ENCODE peak calls at places on chromosomes 5 and 9, in nine cellular contexts. U is right atrium auricular region, V is AG04450, F is lower lobe of right lung, R is A673, N is coronary artery, W is mucosa of descending colon, T is fibroblast of the aortic adventitia, E is GM12878. A is an unnamed sample.

GRCh38 chr9:99000480-99001395 is 57.0 kb downstream of the COL15A1 start:
- DNase-seq in F (peak), V (no peak), U (no peak), T (peak), R (peak), E (peak), N (no peak), W (peak), A (peak)

GRCh38 chr5:142191776-142192175 is 83.2 kb downstream of the NDFIP1 start:
- DNase-seq in R (no peak), W (no peak), N (no peak), E (no peak), U (no peak), T (no peak), V (no peak), F (no peak), A (peak)

GRCh38 chr9:138049779-138050471 is 172.3 kb downstream of the CACNA1B start:
- DNase-seq in R (no peak), W (no peak), U (peak), N (peak), T (no peak), F (no peak), E (no peak), V (no peak), A (no peak)

GRCh38 chr9:9791621-9792020 is 821.2 kb downstream of the PTPRD start:
- DNase-seq in W (no peak), T (peak), E (no peak), U (no peak), F (no peak), V (no peak), N (no peak), R (peak), A (no peak)

GRCh38 chr9:99112750-99113417 is 8.0 kb downstream of the TGFBR1 start:
- DNase-seq in T (no peak), E (no peak), U (no peak), R (no peak), V (no peak), W (peak), N (no peak), F (no peak), A (no peak)

GRCh38 chr5:9832921-9833320 is 202.8 kb upstream of the TAS2R1 start:
- DNase-seq in W (no peak), N (no peak), E (no peak), R (no peak), V (no peak), T (no peak), F (no peak), U (no peak), A (no peak)

GRCh38 chr5:115267617-115268016 is 4.9 kb upstream of the PGGT1B start:
- DNase-seq in U (no peak), F (no peak), N (no peak), W (no peak), E (no peak), V (no peak), R (no peak), T (peak), A (no peak)

GRCh38 chr9:7325980-7326379 is 473.6 kb downstream of the DMAC1 start:
- DNase-seq in V (no peak), W (no peak), U (no peak), F (no peak), N (no peak), T (no peak), R (no peak), E (no peak), A (no peak)

GRCh38 chr5:104914536-104915070 is 1352.0 kb upstream of the NUDT12 start:
- DNase-seq in E (no peak), R (no peak), T (no peak), V (no peak), W (no peak), U (no peak), N (no peak), F (no peak), A (no peak)

GRCh38 chr5:159341914-159342313 is 11.6 kb upstream of the IL12B start:
- DNase-seq in T (peak), W (peak), N (no peak), U (peak), F (peak), R (peak), E (no peak), V (no peak), A (peak)

GRCh38 chr9:106632621-106633020 is 230.3 kb upstream of the ZNF462 start:
- DNase-seq in U (no peak), R (no peak), F (no peak), E (no peak), T (no peak), N (no peak), V (no peak), W (no peak), A (no peak)

GRCh38 chr9:136784997-136785361 is 6.2 kb upstream of the TMEM141 start:
- DNase-seq in F (no peak), W (no peak), R (no peak), N (no peak), E (no peak), V (no peak), T (no peak), U (no peak), A (no peak)

GRCh38 chr9:77710965-77711657 is 63.0 kb upstream of the GNA14 start:
- DNase-seq in W (no peak), R (peak), F (no peak), E (no peak), T (no peak), N (no peak), V (no peak), U (no peak), A (no peak)

GRCh38 chr9:3875371-3876132 is 349.8 kb upstream of the RFX3 start:
- DNase-seq in T (peak), E (no peak), V (peak), U (no peak), R (peak), N (no peak), W (no peak), F (no peak), A (no peak)

GRCh38 chr9:132575005-132575609 is 7.3 kb upstream of the BARHL1 start:
- DNase-seq in E (no peak), W (peak), U (no peak), F (peak), R (peak), T (peak), V (peak), N (no peak), A (peak)

GRCh38 chr9:7185612-7186011 is 427.8 kb downstream of the KDM4C start:
- DNase-seq in W (no peak), F (no peak), V (peak), E (no peak), N (no peak), R (peak), U (no peak), T (peak), A (no peak)

GRCh38 chr9:126857261-126857960 is 3.0 kb upstream of the ZBTB34 start:
- DNase-seq in N (no peak), R (no peak), E (no peak), V (no peak), T (peak), W (peak), U (no peak), F (no peak), A (peak)

GRCh38 chr9:32412440-32412839 is 28.0 kb downstream of the ACO1 start:
- DNase-seq in U (no peak), E (no peak), R (no peak), F (no peak), T (no peak), W (no peak), N (no peak), V (no peak), A (no peak)

GRCh38 chr9:27482709-27483108 is 41.4 kb upstream of the IFNK start:
- DNase-seq in R (no peak), U (no peak), F (no peak), N (no peak), T (no peak), V (no peak), E (no peak), W (no peak), A (no peak)

GRCh38 chr9:34710023-34710422 is at the start of gene CCL21:
- DNase-seq in T (peak), W (peak), F (no peak), U (peak), N (no peak), R (no peak), V (no peak), E (no peak), A (no peak)

GRCh38 chr5:181203093-181203711 is 1.8 kb downstream of the TRIM7 start:
- DNase-seq in U (no peak), W (no peak), N (no peak), V (no peak), E (no peak), T (peak), R (no peak), F (no peak), A (no peak)

GRCh38 chr9:126398403-126399058 is 71.9 kb downstream of the MVB12B start:
- DNase-seq in W (peak), R (peak), N (no peak), F (peak), V (peak), T (peak), U (peak), E (no peak), A (no peak)

GRCh38 chr5:134240421-134240962 is 14.6 kb upstream of the PPP2CA start:
- DNase-seq in R (no peak), U (no peak), E (no peak), T (peak), V (peak), W (peak), N (no peak), F (no peak), A (peak)

GRCh38 chr9:20023237-20023928 is 234.5 kb upstream of the SLC24A2 start:
- DNase-seq in E (no peak), N (no peak), T (no peak), W (no peak), R (no peak), F (no peak), V (no peak), U (no peak), A (no peak)

GRCh38 chr5:127293373-127293772 is 2.8 kb downstream of the MEGF10 start:
- DNase-seq in W (no peak), E (no peak), R (no peak), F (no peak), U (no peak), V (no peak), T (no peak), N (no peak), A (no peak)

GRCh38 chr5:141186897-141187512 is at the start of gene PCDHB9:
- DNase-seq in U (no peak), R (peak), W (peak), V (no peak), F (no peak), N (no peak), E (no peak), T (no peak), A (no peak)

GRCh38 chr5:68068204-68068603 is 147.4 kb upstream of the PIK3R1 start:
- DNase-seq in W (no peak), N (no peak), T (no peak), V (no peak), R (no peak), F (no peak), U (no peak), E (no peak), A (no peak)

GRCh38 chr5:78221964-78222451 is 72.5 kb downstream of the AP3B1 start:
- DNase-seq in V (no peak), R (peak), W (no peak), T (peak), U (no peak), F (no peak), N (no peak), E (peak), A (peak)

GRCh38 chr9:68690088-68690487 is 15.0 kb upstream of the PIP5K1B start:
- DNase-seq in T (peak), F (peak), V (no peak), U (peak), W (no peak), N (peak), R (no peak), E (no peak), A (no peak)

GRCh38 chr9:123562844-123563346 is 206.9 kb downstream of the CRB2 start:
- DNase-seq in R (no peak), E (peak), U (no peak), V (peak), T (peak), W (no peak), N (no peak), F (no peak), A (no peak)

GRCh38 chr5:136780518-136780917 is 415.2 kb upstream of the TRPC7 start:
- DNase-seq in V (no peak), N (no peak), E (no peak), F (no peak), W (no peak), T (no peak), R (no peak), U (no peak), A (no peak)

DNA sequence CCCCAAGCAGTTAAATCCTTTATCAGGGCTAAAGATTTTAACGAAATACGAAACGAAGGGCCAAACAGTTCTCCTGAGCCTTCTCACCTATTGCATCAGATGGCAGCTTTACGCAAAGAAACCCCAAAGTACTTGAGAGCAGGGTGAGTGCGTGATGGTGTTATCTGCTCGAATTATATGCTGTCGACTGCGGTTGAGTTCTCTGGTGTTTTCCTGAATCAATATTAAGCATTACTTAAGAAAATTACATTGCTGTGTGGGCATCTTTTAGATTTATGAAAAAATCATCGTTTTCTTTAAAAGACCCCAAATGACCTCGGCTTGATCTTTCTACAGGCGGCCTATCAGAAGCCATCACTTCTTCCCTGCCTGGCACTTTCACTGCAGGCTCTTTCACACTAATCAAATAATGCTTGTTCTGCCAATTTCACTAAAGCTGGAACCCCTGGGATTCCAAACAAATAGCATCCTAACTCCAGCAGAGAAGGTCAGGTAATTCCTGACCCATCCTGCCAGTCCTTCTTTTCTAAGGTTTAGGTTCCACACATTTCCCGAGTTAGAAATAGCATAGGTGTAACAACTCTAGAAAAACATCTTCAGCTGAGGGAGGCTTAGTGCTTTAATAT is 1.7 kb downstream of the UBE2QL1 start:
- DNase-seq in V (no peak), N (no peak), R (no peak), T (no peak), U (no peak), W (no peak), F (no peak), E (no peak), A (no peak)
- H3K4me3 ChIP-seq in V (no peak), N (no peak), R (peak), T (no peak), U (peak), W (no peak), F (no peak), E (no peak), A (no peak)

GRCh38 chr9:121573717-121574485 is 74.3 kb upstream of the GGTA1 start:
- DNase-seq in V (no peak), T (no peak), U (no peak), F (no peak), E (no peak), N (no peak), R (no peak), W (no peak), A (no peak)
- TF ChIP-seq CTCF in V (no peak), T (no peak), U (no peak), F (no peak), E (no peak), N (no peak), R (no peak), W (no peak), A (no peak)

GRCh38 chr5:129069316-129069715 is 25.2 kb upstream of the ISOC1 start:
- DNase-seq in T (no peak), V (no peak), W (no peak), N (no peak), E (no peak), R (no peak), F (no peak), U (no peak), A (no peak)
- H3K4me3 ChIP-seq in T (no peak), V (no peak), W (no peak), N (no peak), E (no peak), R (no peak), F (no peak), U (no peak), A (no peak)

DNA sequence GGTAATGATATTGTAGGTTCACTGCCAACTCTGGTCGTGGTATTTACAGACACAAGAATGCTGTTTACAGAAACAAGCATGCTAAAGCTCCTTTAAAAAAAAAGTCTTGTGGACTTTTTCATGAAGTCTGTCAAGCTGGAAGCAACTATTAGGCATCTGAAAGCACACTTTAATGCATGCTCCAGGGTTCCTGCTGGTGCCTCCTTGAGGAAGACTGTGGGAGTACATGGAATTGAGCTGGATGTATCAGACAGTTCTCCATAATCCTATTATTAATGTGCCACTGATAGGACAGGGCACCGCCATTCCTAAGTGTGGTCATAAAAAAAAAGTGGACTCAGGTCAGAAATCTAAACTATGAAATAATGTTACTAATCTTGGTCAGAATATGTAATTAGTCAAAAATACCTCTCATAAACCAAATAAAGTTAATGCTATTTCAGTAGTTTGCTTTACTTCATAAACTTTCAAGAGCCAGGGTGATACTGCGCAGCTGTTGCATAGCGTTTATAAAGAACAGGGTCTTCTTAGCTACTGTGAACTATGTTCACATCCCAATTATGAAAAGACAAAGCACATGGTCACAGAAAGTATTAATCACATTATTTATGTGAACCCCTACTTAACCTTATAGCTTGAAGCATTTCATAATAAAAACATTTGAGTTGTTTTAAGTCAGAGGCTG is 390.8 kb upstream of the PTGER4 start:
- DNase-seq in T (no peak), U (no peak), R (peak), W (peak), F (no peak), N (no peak), E (no peak), V (no peak), A (no peak)
- TF ChIP-seq CTCF in T (peak), U (no peak), R (peak), W (no peak), F (no peak), N (no peak), E (no peak), V (peak), A (peak)

DNA sequence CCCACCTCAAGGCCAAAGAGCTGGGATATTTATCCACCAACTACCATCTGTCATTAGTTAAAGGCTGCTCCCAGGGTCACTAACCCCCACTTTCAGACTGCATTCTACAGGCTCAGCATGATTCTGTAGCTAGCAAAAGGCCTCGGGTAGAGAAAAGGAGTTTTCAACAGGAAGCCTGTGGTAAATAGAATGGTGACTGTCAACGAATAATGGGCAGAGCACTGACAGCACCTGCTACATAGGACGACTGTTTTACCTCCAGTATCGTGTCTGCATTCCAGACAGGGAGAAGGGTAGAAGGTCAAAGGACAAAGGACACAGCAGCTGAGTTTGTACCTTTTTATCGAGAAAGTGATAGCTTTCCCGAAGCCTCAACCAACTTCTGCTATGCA is 20.3 kb downstream of the MFAP3 start:
- DNase-seq in W (no peak), N (no peak), F (no peak), R (no peak), T (no peak), V (no peak), U (no peak), E (no peak), A (no peak)
- H3K4me3 ChIP-seq in W (no peak), N (no peak), F (no peak), R (no peak), T (no peak), V (no peak), U (no peak), E (no peak), A (no peak)

GRCh38 chr5:175695161-175696126 is 37.6 kb downstream of the HRH2 start:
- DNase-seq in W (no peak), E (no peak), R (no peak), U (no peak), T (no peak), F (no peak), N (no peak), V (no peak), A (no peak)

GRCh38 chr5:175697846-175698245 is 40.0 kb downstream of the HRH2 start:
- DNase-seq in E (no peak), N (no peak), F (no peak), T (no peak), R (no peak), W (no peak), U (no peak), V (no peak), A (no peak)

GRCh38 chr5:175698401-175699115 is 40.7 kb downstream of the HRH2 start:
- DNase-seq in W (no peak), U (no peak), F (no peak), V (no peak), R (no peak), T (no peak), E (no peak), N (no peak), A (no peak)

GRCh38 chr5:175696139-175696854 is 38.4 kb downstream of the HRH2 start:
- DNase-seq in W (peak), N (no peak), T (no peak), F (peak), R (peak), V (no peak), E (peak), U (peak), A (peak)

DNA sequence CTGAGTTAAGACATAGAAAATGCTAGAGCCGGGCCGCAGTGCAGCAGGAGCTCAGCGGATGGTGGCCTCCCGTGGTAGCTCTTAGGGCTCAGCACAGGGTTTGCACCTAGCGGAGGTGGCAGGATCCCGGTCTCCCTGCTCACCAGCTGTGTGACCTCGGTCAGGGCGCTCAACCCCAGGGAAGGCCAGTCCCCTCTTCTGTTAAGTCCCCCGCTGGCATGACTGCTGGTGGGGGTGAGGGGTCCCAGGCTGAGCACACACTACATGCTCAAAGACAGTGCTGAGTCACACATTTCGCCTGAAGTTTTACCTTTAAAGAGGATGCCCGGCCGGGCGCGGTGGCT is 39.0 kb downstream of the HRH2 start:
- DNase-seq in R (no peak), E (no peak), V (no peak), W (no peak), F (no peak), N (no peak), U (no peak), T (no peak), A (no peak)
- TF ChIP-seq CTCF in R (peak), E (no peak), V (no peak), W (no peak), F (no peak), N (no peak), U (no peak), T (no peak), A (no peak)

A was measured in LNCaP clone FGC.